ENCODE peak calls at places on chromosome 10, in seven cellular contexts. One of them, this sample, is unnamed. For H3K27me3, the result is how much of the 10 kb centered on the place peaks cover.

GRCh38 chr10:71659739-71660136 is 59.8 kb downstream of the C10orf105 start:
- DNase-seq in aorta: no peak
- DNase-seq in Karpas-422: no peak
- DNase-seq in cardiac muscle cell: no peak
- DNase-seq in pancreas: no peak
- DNase-seq in HCT116: no peak
- DNase-seq in PC-9: no peak
- DNase-seq in this sample: no peak

GRCh38 chr10:49614242-49615198 is 683 bp downstream of the CHAT start:
- DNase-seq in aorta: peak
- DNase-seq in Karpas-422: no peak
- DNase-seq in cardiac muscle cell: peak
- DNase-seq in pancreas: no peak
- DNase-seq in HCT116: no peak
- DNase-seq in PC-9: no peak
- DNase-seq in this sample: no peak

GRCh38 chr10:119005377-119006043 is 24.0 kb upstream of the NANOS1 start:
- DNase-seq in aorta: no peak
- DNase-seq in Karpas-422: no peak
- DNase-seq in cardiac muscle cell: no peak
- DNase-seq in pancreas: no peak
- DNase-seq in HCT116: no peak
- DNase-seq in PC-9: no peak
- DNase-seq in this sample: no peak

GRCh38 chr10:130854151-130854550 is 457.4 kb downstream of the TCERG1L start:
- DNase-seq in aorta: no peak
- DNase-seq in Karpas-422: peak
- DNase-seq in cardiac muscle cell: no peak
- DNase-seq in pancreas: no peak
- DNase-seq in HCT116: no peak
- DNase-seq in PC-9: no peak
- DNase-seq in this sample: no peak

GRCh38 chr10:26479766-26480492 is 41.8 kb downstream of the APBB1IP start:
- DNase-seq in aorta: no peak
- DNase-seq in Karpas-422: peak
- DNase-seq in cardiac muscle cell: no peak
- DNase-seq in pancreas: no peak
- DNase-seq in HCT116: no peak
- DNase-seq in PC-9: no peak
- DNase-seq in this sample: no peak

GRCh38 chr10:130409931-130410330 is 273.7 kb downstream of the GLRX3 start:
- DNase-seq in aorta: no peak
- DNase-seq in Karpas-422: no peak
- DNase-seq in cardiac muscle cell: no peak
- DNase-seq in pancreas: no peak
- DNase-seq in HCT116: no peak
- DNase-seq in PC-9: no peak
- DNase-seq in this sample: no peak

GRCh38 chr10:127012769-127013152 is 107.5 kb downstream of the DOCK1 start:
- DNase-seq in aorta: peak
- DNase-seq in Karpas-422: no peak
- DNase-seq in cardiac muscle cell: peak
- DNase-seq in pancreas: peak
- DNase-seq in HCT116: peak
- DNase-seq in PC-9: peak
- DNase-seq in this sample: peak

GRCh38 chr10:118793545-118793944 is 38.8 kb upstream of the CACUL1 start:
- DNase-seq in aorta: peak
- DNase-seq in Karpas-422: no peak
- DNase-seq in cardiac muscle cell: no peak
- DNase-seq in pancreas: peak
- DNase-seq in HCT116: no peak
- DNase-seq in PC-9: no peak
- DNase-seq in this sample: peak

GRCh38 chr10:111142082-111142481 is 65.3 kb downstream of the ADRA2A start:
- DNase-seq in aorta: no peak
- DNase-seq in Karpas-422: peak
- DNase-seq in cardiac muscle cell: no peak
- DNase-seq in pancreas: no peak
- DNase-seq in HCT116: peak
- DNase-seq in PC-9: no peak
- DNase-seq in this sample: no peak

GRCh38 chr10:126288547-126289493 is 99.5 kb downstream of the ADAM12 start:
- DNase-seq in aorta: no peak
- DNase-seq in Karpas-422: no peak
- DNase-seq in cardiac muscle cell: no peak
- DNase-seq in pancreas: no peak
- DNase-seq in HCT116: no peak
- DNase-seq in PC-9: no peak
- DNase-seq in this sample: no peak

GRCh38 chr10:82397859-82398258 is 522.9 kb downstream of the NRG3 start:
- DNase-seq in aorta: no peak
- DNase-seq in Karpas-422: no peak
- DNase-seq in cardiac muscle cell: peak
- DNase-seq in pancreas: no peak
- DNase-seq in HCT116: no peak
- DNase-seq in PC-9: no peak
- DNase-seq in this sample: no peak

GRCh38 chr10:75955953-75956352 is 524.5 kb downstream of the LRMDA start:
- DNase-seq in aorta: no peak
- DNase-seq in Karpas-422: no peak
- DNase-seq in cardiac muscle cell: no peak
- DNase-seq in pancreas: no peak
- DNase-seq in HCT116: no peak
- DNase-seq in PC-9: no peak
- DNase-seq in this sample: no peak

GRCh38 chr10:71648595-71649320 is 70.8 kb downstream of the C10orf105 start:
- DNase-seq in aorta: no peak
- DNase-seq in Karpas-422: no peak
- DNase-seq in cardiac muscle cell: no peak
- DNase-seq in pancreas: no peak
- DNase-seq in HCT116: no peak
- DNase-seq in PC-9: no peak
- DNase-seq in this sample: no peak

GRCh38 chr10:76453997-76454396 is 1022.6 kb downstream of the LRMDA start:
- DNase-seq in aorta: no peak
- DNase-seq in Karpas-422: no peak
- DNase-seq in cardiac muscle cell: no peak
- DNase-seq in pancreas: no peak
- DNase-seq in HCT116: no peak
- DNase-seq in PC-9: no peak
- DNase-seq in this sample: no peak

GRCh38 chr10:124007773-124008145 is 85.6 kb downstream of the CHST15 start:
- DNase-seq in aorta: no peak
- DNase-seq in Karpas-422: no peak
- DNase-seq in cardiac muscle cell: no peak
- DNase-seq in pancreas: no peak
- DNase-seq in HCT116: no peak
- DNase-seq in PC-9: no peak
- DNase-seq in this sample: no peak

GRCh38 chr10:118823256-118823907 is 68.6 kb upstream of the CACUL1 start:
- DNase-seq in aorta: no peak
- DNase-seq in Karpas-422: no peak
- DNase-seq in cardiac muscle cell: no peak
- DNase-seq in pancreas: no peak
- DNase-seq in HCT116: no peak
- DNase-seq in PC-9: no peak
- DNase-seq in this sample: peak

GRCh38 chr10:125035136-125035535 is 93.2 kb downstream of the ZRANB1 start:
- DNase-seq in aorta: no peak
- DNase-seq in Karpas-422: no peak
- DNase-seq in cardiac muscle cell: no peak
- DNase-seq in pancreas: no peak
- DNase-seq in HCT116: peak
- DNase-seq in PC-9: peak
- DNase-seq in this sample: no peak

GRCh38 chr10:75588031-75588430 is 156.6 kb downstream of the LRMDA start:
- DNase-seq in aorta: no peak
- DNase-seq in Karpas-422: no peak
- DNase-seq in cardiac muscle cell: no peak
- DNase-seq in pancreas: no peak
- DNase-seq in HCT116: no peak
- DNase-seq in PC-9: no peak
- DNase-seq in this sample: no peak

GRCh38 chr10:89838002-89838615 is 136.7 kb downstream of the KIF20B start:
- DNase-seq in aorta: no peak
- DNase-seq in Karpas-422: no peak
- DNase-seq in cardiac muscle cell: no peak
- DNase-seq in pancreas: no peak
- DNase-seq in HCT116: no peak
- DNase-seq in PC-9: no peak
- DNase-seq in this sample: no peak

GRCh38 chr10:115772606-115773005 is 500.4 kb downstream of the GFRA1 start:
- DNase-seq in aorta: no peak
- DNase-seq in Karpas-422: no peak
- DNase-seq in cardiac muscle cell: no peak
- DNase-seq in pancreas: no peak
- DNase-seq in HCT116: no peak
- DNase-seq in PC-9: no peak
- DNase-seq in this sample: peak

GRCh38 chr10:6182454-6183098 is 20.2 kb upstream of the PFKFB3 start:
- DNase-seq in aorta: no peak
- DNase-seq in Karpas-422: no peak
- DNase-seq in cardiac muscle cell: no peak
- DNase-seq in pancreas: no peak
- DNase-seq in HCT116: no peak
- DNase-seq in PC-9: no peak
- DNase-seq in this sample: peak

GRCh38 chr10:99395750-99396445 is 34.5 kb downstream of the GOT1 start:
- DNase-seq in aorta: no peak
- DNase-seq in Karpas-422: no peak
- DNase-seq in cardiac muscle cell: no peak
- DNase-seq in pancreas: no peak
- DNase-seq in HCT116: no peak
- DNase-seq in PC-9: peak
- DNase-seq in this sample: no peak

GRCh38 chr10:28711776-28712175 is 34.5 kb downstream of the BAMBI start:
- DNase-seq in aorta: no peak
- DNase-seq in Karpas-422: no peak
- DNase-seq in cardiac muscle cell: no peak
- DNase-seq in pancreas: no peak
- DNase-seq in HCT116: no peak
- DNase-seq in PC-9: no peak
- DNase-seq in this sample: no peak

GRCh38 chr10:101001225-101002035 is 1.8 kb downstream of the LZTS2 start:
- DNase-seq in aorta: peak
- DNase-seq in Karpas-422: no peak
- DNase-seq in cardiac muscle cell: peak
- DNase-seq in pancreas: peak
- DNase-seq in HCT116: no peak
- DNase-seq in PC-9: no peak
- DNase-seq in this sample: peak

GRCh38 chr10:43673471-43673870 is 24.8 kb upstream of the ZNF32 start:
- DNase-seq in aorta: no peak
- DNase-seq in Karpas-422: no peak
- DNase-seq in cardiac muscle cell: no peak
- DNase-seq in pancreas: no peak
- DNase-seq in HCT116: no peak
- DNase-seq in PC-9: no peak
- DNase-seq in this sample: no peak

GRCh38 chr10:3805227-3805790 is 20.3 kb upstream of the KLF6 start:
- DNase-seq in aorta: no peak
- DNase-seq in Karpas-422: peak
- DNase-seq in cardiac muscle cell: no peak
- DNase-seq in pancreas: no peak
- DNase-seq in HCT116: peak
- DNase-seq in PC-9: peak
- DNase-seq in this sample: no peak
- H3K4me3 ChIP-seq in aorta: no peak
- H3K4me3 ChIP-seq in Karpas-422: no peak
- H3K4me3 ChIP-seq in cardiac muscle cell: no peak
- H3K4me3 ChIP-seq in pancreas: no peak
- H3K4me3 ChIP-seq in HCT116: peak
- H3K4me3 ChIP-seq in PC-9: no peak
- H3K4me3 ChIP-seq in this sample: no peak

DNA sequence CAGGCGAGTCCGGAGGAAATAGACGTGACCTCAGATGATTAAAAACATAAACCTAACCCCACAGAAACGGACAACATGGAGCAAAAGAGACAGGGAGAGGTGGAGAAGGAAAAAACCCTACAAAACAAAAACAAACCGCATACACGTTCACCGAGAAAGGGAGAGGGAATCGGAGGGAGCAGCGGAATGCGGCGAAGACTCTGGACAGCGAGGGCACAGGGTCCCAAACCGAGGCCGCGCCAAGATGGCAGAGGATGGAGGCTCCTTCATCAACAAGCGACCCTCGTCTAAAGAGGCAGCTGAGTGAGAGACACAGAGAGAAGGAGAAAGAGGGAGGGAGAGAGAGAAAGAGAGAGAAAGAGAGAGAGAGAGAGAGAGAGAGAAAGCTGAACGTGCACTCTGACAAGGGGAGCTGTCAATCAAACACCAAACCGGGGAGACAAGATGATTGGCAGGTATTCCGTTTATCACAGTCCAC is 5.7 kb downstream of the EMX2 start:
- DNase-seq in aorta: peak
- DNase-seq in Karpas-422: no peak
- DNase-seq in cardiac muscle cell: no peak
- DNase-seq in pancreas: no peak
- DNase-seq in HCT116: no peak
- DNase-seq in PC-9: no peak
- DNase-seq in this sample: no peak
- H3K27me3 ChIP-seq in aorta: under half
- H3K27me3 ChIP-seq in Karpas-422: under half
- H3K27me3 ChIP-seq in cardiac muscle cell: half or more
- H3K27me3 ChIP-seq in pancreas: half or more
- H3K27me3 ChIP-seq in HCT116: under half
- H3K27me3 ChIP-seq in PC-9: under half
- H3K27me3 ChIP-seq in this sample: half or more

GRCh38 chr10:106931159-106931852 is 233.2 kb downstream of the SORCS1 start:
- DNase-seq in aorta: no peak
- DNase-seq in Karpas-422: no peak
- DNase-seq in cardiac muscle cell: no peak
- DNase-seq in pancreas: no peak
- DNase-seq in HCT116: no peak
- DNase-seq in PC-9: no peak
- DNase-seq in this sample: no peak
- H3K27ac ChIP-seq in aorta: no peak
- H3K27ac ChIP-seq in Karpas-422: no peak
- H3K27ac ChIP-seq in cardiac muscle cell: no peak
- H3K27ac ChIP-seq in pancreas: no peak
- H3K27ac ChIP-seq in HCT116: no peak
- H3K27ac ChIP-seq in PC-9: no peak
- H3K27ac ChIP-seq in this sample: no peak

DNA sequence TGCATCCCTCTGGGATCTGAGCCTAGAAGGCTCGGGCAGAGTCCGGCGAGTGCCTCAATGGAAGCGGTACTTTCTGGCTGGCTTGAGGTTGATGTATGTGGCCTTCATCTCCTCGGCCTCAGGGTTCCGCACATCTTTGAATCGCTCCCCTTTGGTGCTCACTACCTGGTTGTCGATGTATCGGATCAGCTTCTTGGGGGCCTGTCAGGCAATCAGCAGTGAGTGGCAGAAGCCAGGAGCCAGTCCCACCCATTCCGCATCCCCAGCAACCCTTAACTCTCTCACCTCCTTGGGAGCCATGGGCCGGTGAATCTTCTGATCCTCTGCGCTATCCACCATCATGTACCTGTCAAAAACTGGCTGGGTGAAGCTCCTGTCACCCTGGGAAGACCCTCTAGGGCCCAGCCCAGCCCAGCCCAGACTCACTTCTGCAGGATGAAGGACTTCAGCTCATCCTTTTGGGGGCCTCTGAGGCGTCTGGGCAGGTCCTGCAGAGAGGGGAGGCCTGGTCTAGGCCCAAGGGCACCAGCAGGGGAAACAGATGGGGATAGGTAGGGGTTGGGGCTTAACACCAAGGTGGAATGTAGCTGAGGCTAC is 2.8 kb downstream of the FBXL15 start:
- DNase-seq in aorta: no peak
- DNase-seq in Karpas-422: no peak
- DNase-seq in cardiac muscle cell: no peak
- DNase-seq in pancreas: no peak
- DNase-seq in HCT116: no peak
- DNase-seq in PC-9: no peak
- DNase-seq in this sample: no peak
- H3K4me3 ChIP-seq in aorta: no peak
- H3K4me3 ChIP-seq in Karpas-422: no peak
- H3K4me3 ChIP-seq in cardiac muscle cell: no peak
- H3K4me3 ChIP-seq in pancreas: peak
- H3K4me3 ChIP-seq in HCT116: no peak
- H3K4me3 ChIP-seq in PC-9: no peak
- H3K4me3 ChIP-seq in this sample: no peak

This sample was measured in adrenal gland.